ENCODE peak calls at places on chromosome 9, in ten cellular contexts. M is hypothalamus; W is HEK293T; T is GM12865; R is lower leg skin; H is psoas muscle; Q is posterior cingulate gyrus; P is stimulated activated CD4-positive, alpha-beta T cell treated with anti-CD3 and anti-CD28 coated beads, Interleukin-15, amount 100 ng/mL, for 24 hours; J is PC-3; Z is choroid plexus epithelial cell. A is an unnamed sample.

GRCh38 chr9:90065001-90065400 is 460.2 kb downstream of the GADD45G start:
- DNase-seq in M (no peak), W (no peak), T (no peak), R (no peak), H (no peak), Q (no peak), P (no peak), J (no peak), Z (no peak), A (no peak)

GRCh38 chr9:4786599-4786998 is 6.1 kb upstream of the RCL1 start:
- DNase-seq in M (no peak), W (no peak), T (no peak), R (no peak), H (no peak), Q (no peak), P (no peak), J (no peak), Z (no peak), A (no peak)

GRCh38 chr9:136531904-136532798 is 13.7 kb downstream of the NOTCH1 start:
- DNase-seq in M (no peak), W (no peak), T (no peak), R (no peak), H (no peak), Q (no peak), P (peak), J (no peak), Z (no peak), A (no peak)

GRCh38 chr9:134996591-134997530 is 79.1 kb upstream of the FCN1 start:
- DNase-seq in M (no peak), W (no peak), T (no peak), R (peak), H (no peak), Q (no peak), P (no peak), J (no peak), Z (no peak), A (no peak)

GRCh38 chr9:118336952-118337349 is 632.7 kb downstream of the TLR4 start:
- DNase-seq in M (no peak), W (no peak), T (no peak), R (no peak), H (no peak), Q (no peak), P (no peak), J (no peak), Z (no peak), A (no peak)

GRCh38 chr9:23728736-23729135 is 97.3 kb downstream of the ELAVL2 start:
- DNase-seq in M (no peak), W (no peak), T (no peak), R (no peak), H (no peak), Q (no peak), P (no peak), J (no peak), Z (no peak), A (no peak)

GRCh38 chr9:137316012-137316981 is 14.2 kb upstream of the NRARP start:
- DNase-seq in M (no peak), W (no peak), T (peak), R (no peak), H (no peak), Q (no peak), P (peak), J (peak), Z (no peak), A (no peak)

GRCh38 chr9:2872307-2872940 is 28.5 kb upstream of the PUM3 start:
- DNase-seq in M (no peak), W (peak), T (no peak), R (no peak), H (no peak), Q (no peak), P (no peak), J (peak), Z (peak), A (peak)

GRCh38 chr9:83346655-83347393 is 191.4 kb downstream of the FRMD3 start:
- DNase-seq in M (no peak), W (no peak), T (no peak), R (no peak), H (no peak), Q (no peak), P (no peak), J (no peak), Z (no peak), A (no peak)

GRCh38 chr9:4579011-4579410 is 83.1 kb upstream of the PLPP6 start:
- DNase-seq in M (no peak), W (no peak), T (no peak), R (no peak), H (no peak), Q (no peak), P (no peak), J (no peak), Z (no peak), A (no peak)

GRCh38 chr9:3224931-3225330 is 300.9 kb downstream of the RFX3 start:
- DNase-seq in M (no peak), W (no peak), T (no peak), R (no peak), H (no peak), Q (peak), P (no peak), J (no peak), Z (peak), A (peak)

A was measured in G401.